ENCODE peak calls at places on chromosomes 13 and 19, in ten cellular contexts. One of them, this sample, is unnamed.
A peak's percentile ranks its signal among the peaks of the same experiment; 100 is the strongest.

GRCh38 chr13:49315756-49316481 is 68.2 kb downstream of the CDADC1 start:
- DNase-seq in LoVo: no peak
- DNase-seq in activated T-cell treated with anti-CD3 and anti-CD28 coated beads, Interleukin-2, amount 50 U/mL, for 48 hours: no peak
- DNase-seq in anterior cingulate cortex: no peak
- DNase-seq in AG08396: no peak
- DNase-seq in bronchial epithelial cell: no peak
- DNase-seq in stimulated activated CD4-positive, alpha-beta T cell treated with anti-CD3 and anti-CD28 coated beads, TNF-alpha, amount 100 ng/mL, for 1 hour: no peak
- DNase-seq in psoas muscle: no peak
- DNase-seq in cardiac muscle cell: no peak
- DNase-seq in ELR: no peak
- DNase-seq in this sample: no peak

GRCh38 chr19:55486971-55487883 is 1.0 kb upstream of the SSC5D start:
- DNase-seq in anterior cingulate cortex: no peak
- DNase-seq in ELR: peak; percentile 89
- DNase-seq in psoas muscle: peak; percentile 79
- DNase-seq in stimulated activated CD4-positive, alpha-beta T cell treated with anti-CD3 and anti-CD28 coated beads, TNF-alpha, amount 100 ng/mL, for 1 hour: no peak
- DNase-seq in bronchial epithelial cell: peak; percentile 66
- DNase-seq in LoVo: no peak
- DNase-seq in activated T-cell treated with anti-CD3 and anti-CD28 coated beads, Interleukin-2, amount 50 U/mL, for 48 hours: peak; percentile 71
- DNase-seq in cardiac muscle cell: peak; percentile 70
- DNase-seq in AG08396: peak; percentile 94
- DNase-seq in this sample: peak; percentile 30

GRCh38 chr19:37975071-37975470 is 68.1 kb downstream of the SIPA1L3 start:
- DNase-seq in bronchial epithelial cell: no peak
- DNase-seq in activated T-cell treated with anti-CD3 and anti-CD28 coated beads, Interleukin-2, amount 50 U/mL, for 48 hours: no peak
- DNase-seq in psoas muscle: no peak
- DNase-seq in ELR: no peak
- DNase-seq in AG08396: no peak
- DNase-seq in LoVo: no peak
- DNase-seq in stimulated activated CD4-positive, alpha-beta T cell treated with anti-CD3 and anti-CD28 coated beads, TNF-alpha, amount 100 ng/mL, for 1 hour: no peak
- DNase-seq in cardiac muscle cell: no peak
- DNase-seq in anterior cingulate cortex: no peak
- DNase-seq in this sample: no peak

GRCh38 chr13:110801044-110801443 is 87.5 kb downstream of the ING1 start:
- DNase-seq in cardiac muscle cell: no peak
- DNase-seq in activated T-cell treated with anti-CD3 and anti-CD28 coated beads, Interleukin-2, amount 50 U/mL, for 48 hours: no peak
- DNase-seq in LoVo: no peak
- DNase-seq in bronchial epithelial cell: no peak
- DNase-seq in anterior cingulate cortex: no peak
- DNase-seq in stimulated activated CD4-positive, alpha-beta T cell treated with anti-CD3 and anti-CD28 coated beads, TNF-alpha, amount 100 ng/mL, for 1 hour: no peak
- DNase-seq in AG08396: no peak
- DNase-seq in psoas muscle: no peak
- DNase-seq in ELR: no peak
- DNase-seq in this sample: no peak

GRCh38 chr13:76730220-76730619 is 156.0 kb downstream of the KCTD12 start:
- DNase-seq in activated T-cell treated with anti-CD3 and anti-CD28 coated beads, Interleukin-2, amount 50 U/mL, for 48 hours: no peak
- DNase-seq in LoVo: no peak
- DNase-seq in psoas muscle: no peak
- DNase-seq in ELR: no peak
- DNase-seq in cardiac muscle cell: no peak
- DNase-seq in anterior cingulate cortex: no peak
- DNase-seq in bronchial epithelial cell: no peak
- DNase-seq in stimulated activated CD4-positive, alpha-beta T cell treated with anti-CD3 and anti-CD28 coated beads, TNF-alpha, amount 100 ng/mL, for 1 hour: no peak
- DNase-seq in AG08396: no peak
- DNase-seq in this sample: no peak

GRCh38 chr19:49556412-49557398 is 23.7 kb downstream of the NOSIP start:
- DNase-seq in bronchial epithelial cell: no peak
- DNase-seq in activated T-cell treated with anti-CD3 and anti-CD28 coated beads, Interleukin-2, amount 50 U/mL, for 48 hours: peak; percentile 61
- DNase-seq in anterior cingulate cortex: no peak
- DNase-seq in ELR: no peak
- DNase-seq in cardiac muscle cell: peak; percentile 11
- DNase-seq in stimulated activated CD4-positive, alpha-beta T cell treated with anti-CD3 and anti-CD28 coated beads, TNF-alpha, amount 100 ng/mL, for 1 hour: no peak
- DNase-seq in LoVo: no peak
- DNase-seq in psoas muscle: peak; percentile 28
- DNase-seq in AG08396: no peak
- DNase-seq in this sample: no peak

GRCh38 chr13:35630551-35631275 is 154.2 kb upstream of the MAB21L1 start:
- DNase-seq in cardiac muscle cell: peak; percentile 75
- DNase-seq in bronchial epithelial cell: peak; percentile 55
- DNase-seq in ELR: peak; percentile 87
- DNase-seq in stimulated activated CD4-positive, alpha-beta T cell treated with anti-CD3 and anti-CD28 coated beads, TNF-alpha, amount 100 ng/mL, for 1 hour: no peak
- DNase-seq in anterior cingulate cortex: no peak
- DNase-seq in psoas muscle: no peak
- DNase-seq in AG08396: peak; percentile 30
- DNase-seq in activated T-cell treated with anti-CD3 and anti-CD28 coated beads, Interleukin-2, amount 50 U/mL, for 48 hours: no peak
- DNase-seq in LoVo: peak; percentile 63
- DNase-seq in this sample: no peak

GRCh38 chr19:495440-496332 is 600 bp upstream of the MADCAM1 start:
- DNase-seq in psoas muscle: peak; percentile 31
- DNase-seq in activated T-cell treated with anti-CD3 and anti-CD28 coated beads, Interleukin-2, amount 50 U/mL, for 48 hours: peak; percentile 77
- DNase-seq in anterior cingulate cortex: peak; percentile 62
- DNase-seq in LoVo: no peak
- DNase-seq in cardiac muscle cell: no peak
- DNase-seq in bronchial epithelial cell: no peak
- DNase-seq in stimulated activated CD4-positive, alpha-beta T cell treated with anti-CD3 and anti-CD28 coated beads, TNF-alpha, amount 100 ng/mL, for 1 hour: no peak
- DNase-seq in ELR: peak; percentile 69
- DNase-seq in AG08396: peak; percentile 66
- DNase-seq in this sample: no peak

GRCh38 chr19:44757057-44757734 is 8.7 kb downstream of the BCL3 start:
- DNase-seq in ELR: no peak
- DNase-seq in AG08396: peak; percentile 72
- DNase-seq in stimulated activated CD4-positive, alpha-beta T cell treated with anti-CD3 and anti-CD28 coated beads, TNF-alpha, amount 100 ng/mL, for 1 hour: no peak
- DNase-seq in bronchial epithelial cell: no peak
- DNase-seq in anterior cingulate cortex: no peak
- DNase-seq in activated T-cell treated with anti-CD3 and anti-CD28 coated beads, Interleukin-2, amount 50 U/mL, for 48 hours: no peak
- DNase-seq in psoas muscle: peak; percentile 80
- DNase-seq in LoVo: no peak
- DNase-seq in cardiac muscle cell: peak; percentile 55
- DNase-seq in this sample: no peak

GRCh38 chr13:46570273-46570672 is 17.3 kb downstream of the LRCH1 start:
- DNase-seq in psoas muscle: no peak
- DNase-seq in activated T-cell treated with anti-CD3 and anti-CD28 coated beads, Interleukin-2, amount 50 U/mL, for 48 hours: no peak
- DNase-seq in bronchial epithelial cell: no peak
- DNase-seq in LoVo: no peak
- DNase-seq in stimulated activated CD4-positive, alpha-beta T cell treated with anti-CD3 and anti-CD28 coated beads, TNF-alpha, amount 100 ng/mL, for 1 hour: no peak
- DNase-seq in AG08396: no peak
- DNase-seq in cardiac muscle cell: no peak
- DNase-seq in anterior cingulate cortex: no peak
- DNase-seq in ELR: no peak
- DNase-seq in this sample: no peak

GRCh38 chr13:27928353-27928804 is 8.6 kb downstream of the PDX1 start:
- DNase-seq in anterior cingulate cortex: no peak
- DNase-seq in activated T-cell treated with anti-CD3 and anti-CD28 coated beads, Interleukin-2, amount 50 U/mL, for 48 hours: no peak
- DNase-seq in stimulated activated CD4-positive, alpha-beta T cell treated with anti-CD3 and anti-CD28 coated beads, TNF-alpha, amount 100 ng/mL, for 1 hour: no peak
- DNase-seq in psoas muscle: no peak
- DNase-seq in ELR: no peak
- DNase-seq in AG08396: no peak
- DNase-seq in bronchial epithelial cell: no peak
- DNase-seq in LoVo: no peak
- DNase-seq in cardiac muscle cell: no peak
- DNase-seq in this sample: no peak